ENCODE peak calls at places on chromosomes 7 and 10, in nine cellular contexts. U is uterus, N is gastrocnemius medialis, G is NB4, I is breast epithelium, L is IMR-90, K is tibial nerve, F is H54, T is right lobe of liver. S is an unnamed sample.

GRCh38 chr7:97865104-97865503 is 7.1 kb downstream of the ASNS start:
- DNase-seq in U (no peak), N (no peak), G (no peak), I (no peak), L (no peak), K (no peak), F (no peak), T (no peak), S (no peak)

GRCh38 chr7:91264083-91264923 is at the start of gene FZD1:
- DNase-seq in U (peak; percentile 97), N (peak; percentile 94), G (peak; percentile 99), I (peak; percentile 96), L (peak; percentile 99), K (peak; percentile 95), F (peak; percentile 82), T (peak; percentile 97), S (peak; percentile 54)

GRCh38 chr7:132216847-132217246 is 359.4 kb downstream of the PLXNA4 start:
- DNase-seq in U (no peak), N (no peak), G (no peak), I (no peak), L (no peak), K (no peak), F (no peak), T (no peak), S (no peak)

GRCh38 chr7:78083466-78084120 is 285.0 kb downstream of the PHTF2 start:
- DNase-seq in U (no peak), N (no peak), G (no peak), I (no peak), L (peak; percentile 64), K (no peak), F (no peak), T (no peak), S (no peak)

GRCh38 chr7:139959718-139960117 is 103.0 kb downstream of the PARP12 start:
- DNase-seq in U (no peak), N (no peak), G (no peak), I (no peak), L (no peak), K (no peak), F (no peak), T (no peak), S (no peak)

GRCh38 chr7:159114981-159115380 is 29.7 kb downstream of the VIPR2 start:
- DNase-seq in U (no peak), N (no peak), G (no peak), I (no peak), L (no peak), K (no peak), F (no peak), T (no peak), S (no peak)

GRCh38 chr7:21377545-21377944 is 50.3 kb upstream of the SP4 start:
- DNase-seq in U (no peak), N (no peak), G (no peak), I (no peak), L (no peak), K (no peak), F (no peak), T (no peak), S (no peak)

GRCh38 chr10:11018830-11019692 is 1.4 kb downstream of the CELF2 start:
- DNase-seq in U (no peak), N (no peak), G (no peak), I (no peak), L (no peak), K (no peak), F (no peak), T (no peak), S (no peak)

GRCh38 chr10:130022071-130022470 is 58.0 kb upstream of the EBF3 start:
- DNase-seq in U (no peak), N (no peak), G (peak; percentile 25), I (no peak), L (no peak), K (no peak), F (no peak), T (no peak), S (no peak)

GRCh38 chr10:115774721-115775120 is 498.3 kb downstream of the GFRA1 start:
- DNase-seq in U (no peak), N (no peak), G (no peak), I (no peak), L (no peak), K (no peak), F (no peak), T (no peak), S (no peak)

GRCh38 chr10:110881247-110881646 is 9.5 kb downstream of the PDCD4 start:
- DNase-seq in U (no peak), N (no peak), G (no peak), I (no peak), L (no peak), K (no peak), F (no peak), T (no peak), S (no peak)

GRCh38 chr7:38655833-38656774 is 24.9 kb upstream of the AMPH start:
- DNase-seq in U (no peak), N (no peak), G (no peak), I (no peak), L (no peak), K (no peak), F (no peak), T (no peak), S (no peak)

GRCh38 chr10:285216-285967 is 150.1 kb downstream of the ZMYND11 start:
- DNase-seq in U (no peak), N (no peak), G (peak; percentile 27), I (no peak), L (no peak), K (no peak), F (no peak), T (no peak), S (no peak)

GRCh38 chr7:138898255-138898654 is 82.9 kb downstream of the KIAA1549 start:
- DNase-seq in U (no peak), N (no peak), G (peak; percentile 88), I (no peak), L (no peak), K (no peak), F (peak; percentile 12), T (no peak), S (no peak)

GRCh38 chr10:98332623-98333269 is 64.8 kb upstream of the LOXL4 start:
- DNase-seq in U (no peak), N (no peak), G (no peak), I (no peak), L (peak; percentile 54), K (no peak), F (no peak), T (no peak), S (no peak)

GRCh38 chr7:145633513-145633912 is 483.1 kb upstream of the CNTNAP2 start:
- DNase-seq in U (no peak), N (no peak), G (no peak), I (no peak), L (no peak), K (no peak), F (no peak), T (no peak), S (no peak)

GRCh38 chr10:118287076-118287806 is 54.9 kb downstream of the FAM204A start:
- DNase-seq in U (no peak), N (no peak), G (no peak), I (no peak), L (no peak), K (no peak), F (no peak), T (no peak), S (no peak)

GRCh38 chr7:156558198-156558597 is 82.4 kb upstream of the RNF32 start:
- DNase-seq in U (no peak), N (no peak), G (no peak), I (no peak), L (peak; percentile 81), K (no peak), F (peak; percentile 47), T (no peak), S (no peak)

GRCh38 chr10:12214763-12215218 is 18.8 kb downstream of the CDC123 start:
- DNase-seq in U (no peak), N (no peak), G (peak; percentile 56), I (no peak), L (peak; percentile 64), K (peak; percentile 40), F (no peak), T (no peak), S (no peak)

GRCh38 chr7:46146454-46147255 is 225.6 kb upstream of the IGFBP3 start:
- DNase-seq in U (no peak), N (no peak), G (no peak), I (no peak), L (peak; percentile 70), K (no peak), F (peak; percentile 72), T (no peak), S (no peak)

GRCh38 chr10:121357323-121357835 is 240.9 kb downstream of the FGFR2 start:
- DNase-seq in U (no peak), N (no peak), G (no peak), I (no peak), L (no peak), K (no peak), F (no peak), T (no peak), S (no peak)

GRCh38 chr10:71319042-71319799 is at the start of gene SLC29A3:
- DNase-seq in U (peak; percentile 80), N (peak; percentile 57), G (peak; percentile 93), I (peak; percentile 80), L (peak; percentile 70), K (peak; percentile 60), F (peak; percentile 96), T (peak; percentile 86), S (peak; percentile 31)
- TF ChIP-seq POLR2A in U (peak; percentile 63), N (peak; percentile 77), G (peak; percentile 65), I (peak; percentile 49), L (no peak), K (no peak), F (peak; percentile 42), T (peak; percentile 81), S (peak; percentile 81)

GRCh38 chr10:75122505-75122904 is 11.0 kb downstream of the SAMD8 start:
- DNase-seq in U (no peak), N (no peak), G (no peak), I (no peak), L (no peak), K (no peak), F (no peak), T (no peak), S (no peak)
- TF ChIP-seq POLR2A in U (no peak), N (no peak), G (no peak), I (no peak), L (no peak), K (no peak), F (no peak), T (no peak), S (no peak)

DNA sequence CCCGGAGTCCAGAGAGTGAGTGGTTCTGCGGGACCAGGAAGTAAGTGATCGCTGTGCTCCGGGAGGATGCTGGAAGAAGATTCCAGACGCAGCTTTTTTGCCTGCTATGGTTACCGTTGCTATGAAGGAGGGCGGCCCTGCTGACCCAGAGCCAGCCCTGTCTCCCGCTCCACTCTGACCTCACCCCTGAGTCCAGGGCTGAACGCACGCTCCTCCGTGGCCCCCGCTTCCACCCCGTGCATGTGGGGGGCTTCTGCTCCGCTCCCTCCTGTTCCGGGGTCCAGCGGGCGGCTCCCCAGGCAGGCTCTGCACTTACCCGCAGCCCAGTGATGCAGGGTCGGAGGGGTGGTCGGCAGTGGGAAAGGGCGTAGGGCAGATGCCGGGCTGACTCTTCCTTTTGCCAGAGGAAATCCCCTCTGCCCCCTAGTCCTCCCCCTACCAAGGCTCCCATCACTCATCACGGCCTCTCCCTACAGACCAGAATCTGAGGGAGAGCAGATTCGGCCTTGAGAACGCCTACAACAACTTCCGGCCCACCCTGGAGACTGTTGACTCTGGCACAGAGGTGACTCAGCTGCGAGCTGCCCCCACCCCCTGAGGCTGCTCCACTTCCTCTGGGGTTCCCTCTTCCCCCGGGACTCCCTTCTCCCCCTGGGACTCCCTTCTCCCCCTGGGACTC is 2.6 kb upstream of the MUC17 start:
- DNase-seq in U (peak; percentile 58), N (peak; percentile 14), G (peak; percentile 93), I (no peak), L (peak; percentile 84), K (peak; percentile 21), F (peak; percentile 96), T (no peak), S (no peak)
- TF ChIP-seq POLR2A in U (no peak), N (no peak), G (no peak), I (no peak), L (peak; percentile 88), K (no peak), F (peak; percentile 33), T (no peak), S (no peak)

GRCh38 chr7:106283831-106284515 is 810 bp downstream of the NAMPT start:
- DNase-seq in U (peak; percentile 60), N (peak; percentile 46), G (peak; percentile 72), I (peak; percentile 52), L (peak; percentile 37), K (peak; percentile 42), F (peak; percentile 12), T (peak; percentile 76), S (no peak)
- TF ChIP-seq POLR2A in U (no peak), N (no peak), G (no peak), I (no peak), L (peak; percentile 38), K (peak; percentile 13), F (no peak), T (peak; percentile 72), S (peak; percentile 50)